ENCODE peak calls at places on chromosomes 4 and X, in seven cellular contexts. One of them, this sample, is unnamed.
A peak's percentile ranks its signal among the peaks of the same experiment; 100 is the strongest.

GRCh38 chr4:72468904-72469502 is 100.0 kb downstream of the ADAMTS3 start:
- DNase-seq in AG10803: peak; percentile 37
- DNase-seq in neural crest cell: no peak
- DNase-seq in OCI-M1: peak; percentile 67
- DNase-seq in ELF-1: no peak
- DNase-seq in pons: peak; percentile 29
- DNase-seq in BE2C: no peak
- DNase-seq in this sample: no peak

GRCh38 chr4:124202106-124202505 is 510.4 kb downstream of the ANKRD50 start:
- DNase-seq in ELF-1: no peak
- DNase-seq in neural crest cell: no peak
- DNase-seq in AG10803: peak; percentile 34
- DNase-seq in OCI-M1: peak; percentile 3
- DNase-seq in pons: no peak
- DNase-seq in BE2C: no peak
- DNase-seq in this sample: no peak

GRCh38 chr4:122679317-122679716 is 53.2 kb upstream of the BBS12 start:
- DNase-seq in OCI-M1: no peak
- DNase-seq in pons: no peak
- DNase-seq in AG10803: no peak
- DNase-seq in BE2C: no peak
- DNase-seq in neural crest cell: no peak
- DNase-seq in ELF-1: no peak
- DNase-seq in this sample: no peak

GRCh38 chrX:97027384-97027922 is 143.7 kb downstream of the RPA4 start:
- DNase-seq in OCI-M1: no peak
- DNase-seq in pons: peak; percentile 2
- DNase-seq in BE2C: no peak
- DNase-seq in neural crest cell: no peak
- DNase-seq in ELF-1: peak; percentile 34
- DNase-seq in AG10803: no peak
- DNase-seq in this sample: no peak

GRCh38 chrX:23052324-23052723 is 52.6 kb downstream of the DDX53 start:
- DNase-seq in AG10803: no peak
- DNase-seq in neural crest cell: no peak
- DNase-seq in OCI-M1: no peak
- DNase-seq in BE2C: no peak
- DNase-seq in ELF-1: no peak
- DNase-seq in pons: no peak
- DNase-seq in this sample: no peak

GRCh38 chr4:174538123-174538875 is 16.0 kb upstream of the HPGD start:
- DNase-seq in BE2C: no peak
- DNase-seq in OCI-M1: peak; percentile 46
- DNase-seq in pons: no peak
- DNase-seq in AG10803: no peak
- DNase-seq in ELF-1: no peak
- DNase-seq in neural crest cell: no peak
- DNase-seq in this sample: no peak

GRCh38 chrX:107979534-107979933 is 2.6 kb downstream of the TEX13B start:
- DNase-seq in pons: no peak
- DNase-seq in OCI-M1: no peak
- DNase-seq in AG10803: no peak
- DNase-seq in ELF-1: no peak
- DNase-seq in neural crest cell: no peak
- DNase-seq in BE2C: no peak
- DNase-seq in this sample: no peak

GRCh38 chrX:100070334-100070849 is 339.7 kb downstream of the PCDH19 start:
- DNase-seq in ELF-1: peak; percentile 30
- DNase-seq in OCI-M1: peak; percentile 1
- DNase-seq in BE2C: no peak
- DNase-seq in pons: no peak
- DNase-seq in AG10803: no peak
- DNase-seq in neural crest cell: no peak
- DNase-seq in this sample: no peak

GRCh38 chr4:117249333-117249732 is 164.0 kb upstream of the TRAM1L1 start:
- DNase-seq in OCI-M1: no peak
- DNase-seq in ELF-1: no peak
- DNase-seq in neural crest cell: no peak
- DNase-seq in pons: no peak
- DNase-seq in BE2C: no peak
- DNase-seq in AG10803: no peak
- DNase-seq in this sample: no peak

GRCh38 chr4:176656108-176656507 is 136.6 kb downstream of the VEGFC start:
- DNase-seq in BE2C: no peak
- DNase-seq in AG10803: peak; percentile 89
- DNase-seq in OCI-M1: no peak
- DNase-seq in pons: no peak
- DNase-seq in ELF-1: no peak
- DNase-seq in neural crest cell: no peak
- DNase-seq in this sample: no peak

GRCh38 chr4:177444911-177445736 is 2.9 kb upstream of the AGA start:
- DNase-seq in pons: no peak
- DNase-seq in OCI-M1: peak; percentile 37
- DNase-seq in AG10803: no peak
- DNase-seq in BE2C: no peak
- DNase-seq in neural crest cell: no peak
- DNase-seq in ELF-1: peak; percentile 90
- DNase-seq in this sample: no peak

GRCh38 chr4:89314291-89314690 is 6.7 kb upstream of the GPRIN3 start:
- DNase-seq in ELF-1: no peak
- DNase-seq in BE2C: no peak
- DNase-seq in OCI-M1: no peak
- DNase-seq in AG10803: peak; percentile 29
- DNase-seq in pons: no peak
- DNase-seq in neural crest cell: no peak
- DNase-seq in this sample: no peak

GRCh38 chr4:80036949-80037348 is 36.1 kb downstream of the ANTXR2 start:
- DNase-seq in BE2C: no peak
- DNase-seq in ELF-1: no peak
- DNase-seq in OCI-M1: peak; percentile 84
- DNase-seq in pons: peak; percentile 12
- DNase-seq in neural crest cell: no peak
- DNase-seq in AG10803: peak; percentile 91
- DNase-seq in this sample: peak; percentile 11

GRCh38 chrX:150525061-150525919 is 43.1 kb upstream of the MTM1 start:
- DNase-seq in neural crest cell: no peak
- DNase-seq in AG10803: no peak
- DNase-seq in OCI-M1: no peak
- DNase-seq in ELF-1: no peak
- DNase-seq in BE2C: no peak
- DNase-seq in pons: peak; percentile 82
- DNase-seq in this sample: peak; percentile 21

GRCh38 chrX:468979-469378 is 82.3 kb upstream of the PPP2R3B start:
- DNase-seq in AG10803: no peak
- DNase-seq in ELF-1: no peak
- DNase-seq in neural crest cell: no peak
- DNase-seq in OCI-M1: no peak
- DNase-seq in BE2C: no peak
- DNase-seq in pons: no peak
- DNase-seq in this sample: no peak

GRCh38 chr4:83356899-83357661 is 22.4 kb upstream of the HPSE start:
- DNase-seq in neural crest cell: no peak
- DNase-seq in AG10803: peak; percentile 89
- DNase-seq in pons: no peak
- DNase-seq in OCI-M1: peak; percentile 66
- DNase-seq in ELF-1: no peak
- DNase-seq in BE2C: no peak
- DNase-seq in this sample: no peak

GRCh38 chrX:30065226-30065625 is 150.1 kb upstream of the MAGEB2 start:
- DNase-seq in AG10803: peak; percentile 41
- DNase-seq in OCI-M1: no peak
- DNase-seq in ELF-1: no peak
- DNase-seq in BE2C: no peak
- DNase-seq in neural crest cell: no peak
- DNase-seq in pons: no peak
- DNase-seq in this sample: no peak

GRCh38 chr4:57190651-57191481 is 80.7 kb upstream of the IGFBP7 start:
- DNase-seq in ELF-1: peak; percentile 85
- DNase-seq in OCI-M1: peak; percentile 59
- DNase-seq in neural crest cell: peak; percentile 49
- DNase-seq in pons: no peak
- DNase-seq in AG10803: peak; percentile 8
- DNase-seq in BE2C: peak; percentile 52
- DNase-seq in this sample: no peak

GRCh38 chr4:39820186-39820585 is 122.2 kb downstream of the UBE2K start:
- DNase-seq in BE2C: no peak
- DNase-seq in OCI-M1: no peak
- DNase-seq in neural crest cell: no peak
- DNase-seq in pons: no peak
- DNase-seq in ELF-1: no peak
- DNase-seq in AG10803: no peak
- DNase-seq in this sample: no peak

GRCh38 chrX:46758956-46759644 is at the start of gene SLC9A7:
- DNase-seq in pons: peak; percentile 26
- DNase-seq in AG10803: peak; percentile 63
- DNase-seq in BE2C: peak; percentile 75
- DNase-seq in neural crest cell: peak; percentile 72
- DNase-seq in ELF-1: peak; percentile 96
- DNase-seq in OCI-M1: peak; percentile 84
- DNase-seq in this sample: peak; percentile 64

GRCh38 chr4:107148922-107149321 is 112.8 kb upstream of the DKK2 start:
- DNase-seq in AG10803: no peak
- DNase-seq in ELF-1: no peak
- DNase-seq in OCI-M1: no peak
- DNase-seq in pons: no peak
- DNase-seq in neural crest cell: no peak
- DNase-seq in BE2C: no peak
- DNase-seq in this sample: no peak

GRCh38 chr4:119785963-119786362 is 157.4 kb upstream of the PDE5A start:
- DNase-seq in BE2C: no peak
- DNase-seq in AG10803: peak; percentile 22
- DNase-seq in ELF-1: no peak
- DNase-seq in pons: no peak
- DNase-seq in neural crest cell: no peak
- DNase-seq in OCI-M1: peak; percentile 22
- DNase-seq in this sample: no peak

This sample was measured in heart right ventricle.